ENCODE peak calls at places on chromosomes 12 and 14, in four cellular contexts. F is fibroblast of the conjunctiva, M is AG20443, G is ovary. O is an unnamed sample.

GRCh38 chr12:27303139-27304111 is 29.2 kb upstream of the BMAL2 start:
- DNase-seq in F (no peak), M (no peak), G (no peak), O (no peak)

GRCh38 chr14:67251573-67252226 is 10.5 kb downstream of the PALS1 start:
- DNase-seq in F (no peak), M (no peak), G (no peak), O (no peak)

GRCh38 chr12:67981236-67982164 is 7.7 kb upstream of the IFNG-AS1 start:
- DNase-seq in F (peak), M (peak), G (no peak), O (no peak)

GRCh38 chr12:47737936-47738335 is 12.6 kb upstream of the ENDOU start:
- DNase-seq in F (no peak), M (no peak), G (peak), O (peak)

GRCh38 chr12:14239350-14239934 is 126.0 kb upstream of the ATF7IP start:
- DNase-seq in F (no peak), M (peak), G (no peak), O (peak)

GRCh38 chr14:78737606-78738005 is 567.4 kb downstream of the NRXN3 start:
- DNase-seq in F (no peak), M (no peak), G (no peak), O (no peak)

GRCh38 chr14:70890842-70891442 is 16.3 kb upstream of the PCNX1 start:
- DNase-seq in F (no peak), M (no peak), G (no peak), O (no peak)

GRCh38 chr12:29153231-29153630 is 4.2 kb downstream of the FAR2 start:
- DNase-seq in F (no peak), M (no peak), G (no peak), O (no peak)

GRCh38 chr14:78316058-78316457 is 145.9 kb downstream of the NRXN3 start:
- DNase-seq in F (no peak), M (no peak), G (no peak), O (no peak)

GRCh38 chr12:1995205-1995896 is 8.9 kb downstream of the DCP1B start:
- DNase-seq in F (no peak), M (no peak), G (no peak), O (no peak)

GRCh38 chr12:79983492-79983891 is 48.6 kb upstream of the PPP1R12A start:
- DNase-seq in F (peak), M (peak), G (no peak), O (no peak)

GRCh38 chr12:102946042-102946441 is 11.4 kb upstream of the ASCL1 start:
- DNase-seq in F (no peak), M (no peak), G (no peak), O (no peak)

GRCh38 chr14:96056509-96057422 is 17.6 kb downstream of the C14orf132 start:
- DNase-seq in F (no peak), M (no peak), G (no peak), O (no peak)

GRCh38 chr14:23562822-23563472 is 4.6 kb downstream of the AP1G2 start:
- DNase-seq in F (no peak), M (peak), G (peak), O (no peak)

GRCh38 chr12:43060738-43061137 is 471.2 kb upstream of the PRICKLE1 start:
- DNase-seq in F (no peak), M (no peak), G (no peak), O (no peak)

GRCh38 chr12:2092890-2093289 is 40.1 kb downstream of the CACNA1C start:
- DNase-seq in F (no peak), M (peak), G (no peak), O (peak)

GRCh38 chr12:51836012-51836832 is 12.3 kb downstream of the FIGNL2 start:
- DNase-seq in F (no peak), M (peak), G (no peak), O (no peak)

GRCh38 chr14:68474741-68475140 is 318.1 kb downstream of the ZFP36L1 start:
- DNase-seq in F (no peak), M (no peak), G (no peak), O (no peak)

GRCh38 chr12:132003846-132004245 is 54.1 kb downstream of the EP400 start:
- DNase-seq in F (no peak), M (peak), G (no peak), O (no peak)

GRCh38 chr12:113049976-113050742 is 6.4 kb upstream of the DTX1 start:
- DNase-seq in F (no peak), M (no peak), G (no peak), O (no peak)